ENCODE peak calls at places on chromosomes 6 and 20, in five cellular contexts. T is tibial nerve; C is naive thymus-derived CD4-positive, alpha-beta T cell; I is stomach; X is GM23248. D is an unnamed sample.

GRCh38 chr6:166999145-166999844 is at the start of gene CEP43:
- DNase-seq in C (peak; percentile 82), I (peak; percentile 94), X (peak; percentile 99), T (peak; percentile 87), D (peak; percentile 94)

GRCh38 chr6:45610832-45611231 is 233.1 kb upstream of the SUPT3H start:
- DNase-seq in T (no peak), I (no peak), X (no peak), C (no peak), D (no peak)

GRCh38 chr6:17851720-17852161 is 135.7 kb downstream of the KIF13A start:
- DNase-seq in X (peak; percentile 74), I (no peak), T (no peak), C (no peak), D (no peak)

GRCh38 chr6:153058291-153058690 is 55.8 kb upstream of the MTRF1L start:
- DNase-seq in I (no peak), C (no peak), T (no peak), X (peak; percentile 12), D (no peak)

GRCh38 chr6:63713332-63713731 is 77.7 kb downstream of the PHF3 start:
- DNase-seq in T (no peak), I (no peak), C (no peak), X (no peak), D (no peak)

GRCh38 chr6:27388293-27389197 is at the start of gene ZNF391:
- DNase-seq in I (peak; percentile 67), T (peak; percentile 34), X (peak; percentile 94), C (peak; percentile 72), D (peak; percentile 88)

GRCh38 chr6:33824461-33825154 is 20.8 kb upstream of the MLN start:
- DNase-seq in C (no peak), I (peak; percentile 32), T (no peak), X (no peak), D (peak; percentile 24)

GRCh38 chr20:4065405-4065841 is 50.1 kb upstream of the RNF24 start:
- DNase-seq in C (no peak), T (no peak), I (no peak), X (peak; percentile 88), D (peak; percentile 96)

GRCh38 chr6:168650686-168651085 is 209.7 kb downstream of the SMOC2 start:
- DNase-seq in I (peak; percentile 82), X (no peak), T (no peak), C (no peak), D (no peak)

GRCh38 chr6:1039191-1039590 is 272.7 kb upstream of the FOXQ1 start:
- DNase-seq in C (no peak), X (no peak), I (peak; percentile 58), T (no peak), D (no peak)

GRCh38 chr20:58233881-58234528 is 5.6 kb upstream of the ANKRD60 start:
- DNase-seq in T (no peak), C (peak; percentile 13), I (no peak), X (peak; percentile 39), D (no peak)

GRCh38 chr6:143556529-143556928 is 45.0 kb upstream of the FUCA2 start:
- DNase-seq in T (no peak), C (no peak), I (no peak), X (peak; percentile 90), D (peak; percentile 94)

GRCh38 chr20:50632236-50632635 is 59.1 kb downstream of the RIPOR3 start:
- DNase-seq in C (no peak), T (no peak), I (no peak), X (no peak), D (no peak)

GRCh38 chr20:35917077-35917476 is 37.2 kb downstream of the SCAND1 start:
- DNase-seq in I (no peak), X (no peak), C (no peak), T (no peak), D (no peak)

GRCh38 chr20:17622851-17623508 is 53.1 kb downstream of the DSTN start:
- DNase-seq in X (no peak), I (no peak), T (peak; percentile 3), C (no peak), D (no peak)

GRCh38 chr6:28766426-28766825 is 157.4 kb downstream of the TRIM27 start:
- DNase-seq in X (no peak), C (no peak), T (no peak), I (no peak), D (no peak)

GRCh38 chr20:38581013-38581412 is at the start of gene ADIG:
- DNase-seq in T (no peak), X (peak; percentile 45), I (no peak), C (no peak), D (peak; percentile 9)

GRCh38 chr6:99661870-99662269 is 55.2 kb downstream of the PRDM13 start:
- DNase-seq in T (no peak), I (no peak), X (no peak), C (no peak), D (no peak)

GRCh38 chr6:13302751-13303667 is 25.3 kb downstream of the TBC1D7 start:
- DNase-seq in I (peak; percentile 31), X (peak; percentile 97), T (no peak), C (no peak), D (peak; percentile 99)

GRCh38 chr6:41559655-41560439 is 13.7 kb downstream of the FOXP4 start:
- DNase-seq in I (no peak), T (no peak), C (no peak), X (no peak), D (no peak)
- H3K4me3 ChIP-seq in I (peak overlapping the region; percentile 39), T (no peak overlapping the region), C (peak overlapping the region; percentile 80), X (peak overlapping the region; percentile 67), D (peak overlapping the region; percentile 59)

GRCh38 chr20:62356143-62356947 is 10.8 kb downstream of the LAMA5 start:
- DNase-seq in C (no peak), T (no peak), X (no peak), I (no peak), D (no peak)

GRCh38 chr20:62356948-62357667 is 10.0 kb downstream of the LAMA5 start:
- DNase-seq in I (no peak), C (no peak), T (no peak), X (peak; percentile 90), D (no peak)

GRCh38 chr20:62354811-62355341 is 12.2 kb downstream of the LAMA5 start:
- DNase-seq in X (no peak), I (no peak), C (no peak), T (no peak), D (no peak)

GRCh38 chr20:62354031-62354808 is 12.9 kb downstream of the LAMA5 start:
- DNase-seq in C (no peak), I (no peak), T (no peak), X (no peak), D (no peak)

DNA sequence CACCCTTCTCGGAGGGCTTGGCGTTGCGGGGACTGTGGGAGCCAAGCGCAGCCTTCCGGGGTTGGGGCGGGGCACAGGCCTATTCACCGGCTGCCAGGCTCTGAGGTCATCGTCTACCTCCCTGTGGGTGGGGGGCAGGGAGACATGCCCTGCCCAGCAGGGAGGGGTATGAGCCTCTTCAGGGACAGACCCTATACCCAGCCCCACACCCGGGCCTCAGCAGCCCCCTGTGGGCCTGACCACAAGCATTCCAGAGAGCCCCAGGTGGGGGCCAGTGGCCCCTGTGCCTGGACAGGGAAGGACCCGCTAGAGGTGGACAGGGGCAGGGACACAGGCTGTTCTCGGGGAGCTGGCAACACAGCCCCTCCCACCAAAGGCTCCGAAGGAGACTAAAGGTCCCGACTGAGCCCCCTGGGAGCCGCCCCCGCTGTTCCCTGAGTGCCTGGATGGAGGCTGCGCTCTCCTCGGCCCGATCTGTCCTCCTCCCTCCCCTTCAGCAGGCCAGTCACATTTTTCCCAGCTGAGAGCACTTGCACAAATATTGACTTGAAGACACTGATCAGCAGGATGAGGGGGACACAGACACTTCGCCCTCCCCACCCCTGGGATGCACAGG is 11.5 kb downstream of the LAMA5 start:
- DNase-seq in X (peak; percentile 71), C (no peak), I (no peak), T (no peak), D (no peak)
- H3K4me3 ChIP-seq in X (no peak overlapping the region), C (no peak overlapping the region), I (no peak overlapping the region), T (no peak overlapping the region), D (no peak overlapping the region)

DNA sequence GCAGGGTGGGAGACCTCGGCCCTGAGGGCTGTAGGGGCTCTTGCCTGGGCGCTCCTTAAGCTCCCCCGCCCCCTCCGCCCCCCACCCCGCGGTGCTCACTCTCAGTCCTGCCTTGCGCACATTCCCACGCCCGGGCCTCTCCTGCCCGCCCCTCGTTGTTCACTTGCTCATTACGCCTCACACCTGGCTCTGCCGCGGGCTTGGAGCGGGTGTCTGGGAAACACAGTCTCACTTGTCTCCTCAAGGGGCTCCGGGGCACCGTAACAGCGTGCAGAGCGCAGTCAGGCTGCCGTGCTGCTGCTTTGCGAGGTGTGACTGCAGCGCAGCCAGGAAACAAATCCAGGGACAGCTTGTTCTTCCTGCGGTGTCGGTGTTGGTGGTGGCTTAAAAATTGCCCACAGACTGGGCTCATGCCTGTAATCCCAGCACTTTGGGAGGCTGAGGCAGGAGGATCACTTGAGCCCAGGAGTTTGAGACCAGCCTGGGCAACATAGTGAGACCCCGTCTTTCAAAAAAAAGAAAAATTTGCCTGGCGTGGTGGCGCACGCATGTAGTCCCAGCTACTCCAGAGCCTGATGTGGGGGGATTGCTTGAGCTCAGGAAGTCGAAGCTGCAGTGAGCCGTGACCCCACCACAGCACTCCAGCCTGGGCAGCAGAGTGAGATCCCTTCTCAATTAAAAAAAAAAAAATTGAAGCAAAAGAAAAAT is 4.6 kb downstream of the NPBWR2 start:
- DNase-seq in X (no peak), C (no peak), I (no peak), T (no peak), D (no peak)
- H3K4me3 ChIP-seq in X (no peak overlapping the region), C (no peak overlapping the region), I (peak overlapping the region; percentile 40), T (no peak overlapping the region), D (no peak overlapping the region)

DNA sequence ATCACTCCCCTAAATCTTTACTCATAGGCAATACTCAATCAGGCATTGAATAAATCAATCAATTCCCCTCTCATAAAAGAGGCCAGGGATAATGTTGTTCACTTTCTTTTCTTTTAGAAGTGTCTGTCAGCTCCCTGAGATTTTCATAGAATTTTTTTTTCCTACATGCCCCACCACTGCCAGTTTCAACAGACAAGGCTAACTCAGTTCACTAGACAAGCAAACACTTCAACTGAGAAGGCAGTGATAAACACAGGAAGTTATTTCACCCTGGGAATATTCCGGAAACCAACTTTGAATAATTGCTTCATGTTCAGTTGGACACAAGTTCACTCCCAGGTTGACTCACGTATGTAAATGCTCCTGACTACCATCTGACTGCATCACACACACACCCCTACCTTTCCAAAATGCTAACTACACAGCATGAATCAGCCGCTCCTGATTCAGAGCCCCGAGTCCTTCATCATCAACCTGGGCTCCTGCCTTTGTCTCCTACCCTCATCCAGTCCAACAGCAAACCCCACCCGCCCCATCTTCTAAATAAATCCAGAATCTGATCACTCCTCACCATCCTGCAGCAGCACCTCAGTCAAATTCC is 143.9 kb downstream of the BCAS1 start:
- DNase-seq in I (peak; percentile 45), X (peak; percentile 99), C (no peak), T (no peak), D (peak; percentile 94)
- H3K4me3 ChIP-seq in I (no peak overlapping the region), X (no peak overlapping the region), C (no peak overlapping the region), T (no peak overlapping the region), D (no peak overlapping the region)

DNA sequence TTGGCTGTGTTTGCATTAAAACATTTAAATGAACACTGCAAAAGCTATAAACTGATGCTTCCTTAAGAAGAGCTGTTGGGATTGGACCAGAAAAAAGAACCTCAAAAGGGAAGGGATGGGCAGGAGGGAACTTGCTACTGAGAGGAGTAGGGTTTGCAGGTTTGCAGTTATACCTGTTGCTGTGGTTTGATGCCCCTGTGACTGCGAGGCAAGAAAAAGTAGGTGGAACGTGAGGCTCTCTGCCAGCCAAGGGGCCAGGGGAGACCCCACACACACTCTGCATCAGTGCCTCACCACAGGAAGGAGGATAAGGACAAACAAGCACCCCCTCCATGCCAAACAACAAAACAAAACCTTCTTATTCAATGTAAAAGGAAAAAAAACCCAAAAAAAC is 197.1 kb downstream of the BCAS1 start:
- DNase-seq in X (no peak), C (no peak), I (no peak), T (no peak), D (no peak)
- H3K4me3 ChIP-seq in X (no peak overlapping the region), C (peak overlapping the region; percentile 56), I (no peak overlapping the region), T (no peak overlapping the region), D (no peak overlapping the region)

D was measured in AG10803.